ENCODE peak calls at places on chromosomes 12 and 14, in four cellular contexts. One of them, this sample, is unnamed. For H3K36me3, the result is how much of the 10 kb centered on the place peaks cover.

GRCh38 chr12:100348657-100349454 is 8.0 kb upstream of the SLC17A8 start:
- DNase-seq in K562: no peak
- DNase-seq in H1: no peak
- DNase-seq in GM12878: no peak
- DNase-seq in this sample: peak

GRCh38 chr14:47790477-47790876 is 115.1 kb upstream of the MDGA2 start:
- DNase-seq in K562: no peak
- DNase-seq in H1: no peak
- DNase-seq in GM12878: no peak
- DNase-seq in this sample: no peak

GRCh38 chr12:5102261-5102789 is 58.6 kb downstream of the KCNA5 start:
- DNase-seq in K562: no peak
- DNase-seq in H1: no peak
- DNase-seq in GM12878: no peak
- DNase-seq in this sample: no peak

GRCh38 chr12:129069886-129070285 is 216.6 kb downstream of the GLT1D1 start:
- DNase-seq in K562: peak
- DNase-seq in H1: peak
- DNase-seq in GM12878: no peak
- DNase-seq in this sample: no peak

GRCh38 chr12:110035534-110036104 is 12.7 kb downstream of the C12orf76 start:
- DNase-seq in K562: no peak
- DNase-seq in H1: no peak
- DNase-seq in GM12878: no peak
- DNase-seq in this sample: no peak

GRCh38 chr12:14930299-14930698 is 8.0 kb downstream of the ERP27 start:
- DNase-seq in K562: no peak
- DNase-seq in H1: no peak
- DNase-seq in GM12878: no peak
- DNase-seq in this sample: no peak

GRCh38 chr12:33617218-33617617 is 177.6 kb upstream of the SYT10 start:
- DNase-seq in K562: no peak
- DNase-seq in H1: no peak
- DNase-seq in GM12878: no peak
- DNase-seq in this sample: no peak

GRCh38 chr12:23813206-23813605 is 136.3 kb downstream of the SOX5 start:
- DNase-seq in K562: peak
- DNase-seq in H1: no peak
- DNase-seq in GM12878: no peak
- DNase-seq in this sample: no peak

GRCh38 chr14:105880616-105881015 is 354.2 kb downstream of the TMEM121 start:
- DNase-seq in K562: no peak
- DNase-seq in H1: no peak
- DNase-seq in GM12878: no peak
- DNase-seq in this sample: no peak

GRCh38 chr14:96042218-96042930 is 3.2 kb downstream of the C14orf132 start:
- DNase-seq in K562: no peak
- DNase-seq in H1: no peak
- DNase-seq in GM12878: no peak
- DNase-seq in this sample: no peak

GRCh38 chr14:35362911-35363374 is 41.6 kb downstream of the NFKBIA start:
- DNase-seq in K562: no peak
- DNase-seq in H1: no peak
- DNase-seq in GM12878: no peak
- DNase-seq in this sample: no peak

GRCh38 chr12:50112456-50113218 is 601 bp downstream of the COX14 start:
- DNase-seq in K562: peak
- DNase-seq in H1: no peak
- DNase-seq in GM12878: no peak
- DNase-seq in this sample: no peak

GRCh38 chr12:49369723-49370145 is 2.5 kb downstream of the SPATS2 start:
- DNase-seq in K562: peak
- DNase-seq in H1: no peak
- DNase-seq in GM12878: peak
- DNase-seq in this sample: no peak

GRCh38 chr14:102164241-102164641 is 24.5 kb downstream of the WDR20 start:
- DNase-seq in K562: no peak
- DNase-seq in H1: no peak
- DNase-seq in GM12878: no peak
- DNase-seq in this sample: no peak

GRCh38 chr14:59215353-59215752 is 26.9 kb downstream of the DAAM1 start:
- DNase-seq in K562: no peak
- DNase-seq in H1: no peak
- DNase-seq in GM12878: no peak
- DNase-seq in this sample: no peak

GRCh38 chr14:63435838-63436237 is 107.3 kb downstream of the PPP2R5E start:
- DNase-seq in K562: no peak
- DNase-seq in H1: no peak
- DNase-seq in GM12878: no peak
- DNase-seq in this sample: no peak

GRCh38 chr12:94678849-94679248 is 28.5 kb upstream of the TMCC3 start:
- DNase-seq in K562: no peak
- DNase-seq in H1: no peak
- DNase-seq in GM12878: no peak
- DNase-seq in this sample: no peak

GRCh38 chr12:123643911-123644310 is 10.3 kb downstream of the GTF2H3 start:
- DNase-seq in K562: no peak
- DNase-seq in H1: no peak
- DNase-seq in GM12878: no peak
- DNase-seq in this sample: no peak
- H3K36me3 ChIP-seq in K562: half or more
- H3K36me3 ChIP-seq in H1: under half
- H3K36me3 ChIP-seq in GM12878: under half
- H3K36me3 ChIP-seq in this sample: under half

GRCh38 chr12:91219511-91219910 is 36.9 kb upstream of the DCN start:
- DNase-seq in K562: no peak
- DNase-seq in H1: no peak
- DNase-seq in GM12878: no peak
- DNase-seq in this sample: no peak
- TF ChIP-seq EGR1 in K562: no peak
- TF ChIP-seq EGR1 in H1: no peak
- TF ChIP-seq EGR1 in GM12878: no peak
- TF ChIP-seq EGR1 in this sample: no peak

GRCh38 chr14:33589334-33589733 is 361.5 kb downstream of the EGLN3 start:
- DNase-seq in K562: no peak
- DNase-seq in H1: no peak
- DNase-seq in GM12878: no peak
- DNase-seq in this sample: no peak
- TF ChIP-seq MAX in K562: no peak
- TF ChIP-seq MAX in H1: no peak
- TF ChIP-seq MAX in GM12878: no peak
- TF ChIP-seq MAX in this sample: no peak

GRCh38 chr12:104348994-104349494 is 45.5 kb downstream of the EID3 start:
- DNase-seq in K562: no peak
- DNase-seq in H1: no peak
- DNase-seq in GM12878: no peak
- DNase-seq in this sample: no peak
- H3K36me3 ChIP-seq in K562: half or more
- H3K36me3 ChIP-seq in H1: under half
- H3K36me3 ChIP-seq in GM12878: under half
- H3K36me3 ChIP-seq in this sample: half or more

GRCh38 chr12:89016970-89017778 is 335.1 kb downstream of the DUSP6 start:
- DNase-seq in K562: peak
- DNase-seq in H1: peak
- DNase-seq in GM12878: no peak
- DNase-seq in this sample: peak
- TF ChIP-seq EGR1 in K562: no peak
- TF ChIP-seq EGR1 in H1: no peak
- TF ChIP-seq EGR1 in GM12878: no peak
- TF ChIP-seq EGR1 in this sample: peak

GRCh38 chr14:70709726-70710382 is 68.1 kb downstream of the TTC9 start:
- DNase-seq in K562: no peak
- DNase-seq in H1: no peak
- DNase-seq in GM12878: no peak
- DNase-seq in this sample: no peak
- TF ChIP-seq MAX in K562: no peak
- TF ChIP-seq MAX in H1: no peak
- TF ChIP-seq MAX in GM12878: no peak
- TF ChIP-seq MAX in this sample: no peak

GRCh38 chr12:57729321-57729844 is 9.2 kb downstream of the AGAP2 start:
- DNase-seq in K562: no peak
- DNase-seq in H1: no peak
- DNase-seq in GM12878: no peak
- DNase-seq in this sample: no peak
- H3K36me3 ChIP-seq in K562: under half
- H3K36me3 ChIP-seq in H1: under half
- H3K36me3 ChIP-seq in GM12878: under half
- H3K36me3 ChIP-seq in this sample: under half